ENCODE peak calls at places on chromosome X, in five cellular contexts. One of them, this sample, is unnamed.

GRCh38 chrX:7270018-7270417 is 122.1 kb upstream of the PUDP start:
- DNase-seq in lower lobe of right lung: no peak
- DNase-seq in AG10803: peak; percentile 78
- DNase-seq in astrocyte: no peak
- DNase-seq in tibial nerve: no peak
- DNase-seq in this sample: no peak

GRCh38 chrX:147935156-147935758 is 23.5 kb downstream of the FMR1 start:
- DNase-seq in astrocyte: peak; percentile 48
- DNase-seq in AG10803: no peak
- DNase-seq in tibial nerve: no peak
- DNase-seq in lower lobe of right lung: no peak
- DNase-seq in this sample: no peak

GRCh38 chrX:80578518-80579105 is 158.4 kb downstream of the TENT5D start:
- DNase-seq in AG10803: peak; percentile 4
- DNase-seq in astrocyte: no peak
- DNase-seq in lower lobe of right lung: no peak
- DNase-seq in tibial nerve: no peak
- DNase-seq in this sample: peak; percentile 49

GRCh38 chrX:153595387-153595786 is 3.6 kb downstream of the CCNQ start:
- DNase-seq in astrocyte: no peak
- DNase-seq in AG10803: no peak
- DNase-seq in tibial nerve: no peak
- DNase-seq in lower lobe of right lung: no peak
- DNase-seq in this sample: no peak

GRCh38 chrX:2374086-2374485 is 126.7 kb downstream of the DHRSX start:
- DNase-seq in AG10803: peak; percentile 90
- DNase-seq in lower lobe of right lung: no peak
- DNase-seq in tibial nerve: no peak
- DNase-seq in astrocyte: peak; percentile 30
- DNase-seq in this sample: no peak

GRCh38 chrX:72714471-72714916 is 388 bp upstream of the PHKA1 start:
- DNase-seq in lower lobe of right lung: peak; percentile 65
- DNase-seq in AG10803: peak; percentile 64
- DNase-seq in tibial nerve: peak; percentile 37
- DNase-seq in astrocyte: peak; percentile 63
- DNase-seq in this sample: peak; percentile 14

GRCh38 chrX:281166-281999 is at the start of gene PLCXD1:
- DNase-seq in AG10803: no peak
- DNase-seq in lower lobe of right lung: peak; percentile 49
- DNase-seq in tibial nerve: peak; percentile 5
- DNase-seq in astrocyte: no peak
- DNase-seq in this sample: peak; percentile 85

GRCh38 chrX:147079457-147079856 is 264.9 kb upstream of the CXorf51A start:
- DNase-seq in tibial nerve: no peak
- DNase-seq in astrocyte: no peak
- DNase-seq in lower lobe of right lung: no peak
- DNase-seq in AG10803: no peak
- DNase-seq in this sample: no peak

GRCh38 chrX:102517331-102517730 is 792 bp upstream of the TMSB15A start:
- DNase-seq in AG10803: peak; percentile 1
- DNase-seq in lower lobe of right lung: no peak
- DNase-seq in astrocyte: no peak
- DNase-seq in tibial nerve: no peak
- DNase-seq in this sample: no peak

GRCh38 chrX:27599928-27600327 is 9.8 kb downstream of the DCAF8L2 start:
- DNase-seq in tibial nerve: no peak
- DNase-seq in lower lobe of right lung: no peak
- DNase-seq in AG10803: no peak
- DNase-seq in astrocyte: peak; percentile 34
- DNase-seq in this sample: no peak

GRCh38 chrX:150767475-150768131 is 74.4 kb downstream of the MTMR1 start:
- DNase-seq in AG10803: peak; percentile 93
- DNase-seq in tibial nerve: no peak
- DNase-seq in astrocyte: peak; percentile 92
- DNase-seq in lower lobe of right lung: no peak
- DNase-seq in this sample: peak; percentile 28

GRCh38 chrX:74521961-74522833 is 92.2 kb downstream of the RLIM start:
- DNase-seq in lower lobe of right lung: no peak
- DNase-seq in AG10803: peak; percentile 64
- DNase-seq in tibial nerve: no peak
- DNase-seq in astrocyte: peak; percentile 62
- DNase-seq in this sample: no peak

GRCh38 chrX:153400146-153401132 is 711 bp downstream of the PNMA6E start:
- DNase-seq in AG10803: no peak
- DNase-seq in lower lobe of right lung: peak; percentile 64
- DNase-seq in astrocyte: no peak
- DNase-seq in tibial nerve: no peak
- DNase-seq in this sample: peak; percentile 88

GRCh38 chrX:485368-485767 is 98.7 kb upstream of the PPP2R3B start:
- DNase-seq in AG10803: no peak
- DNase-seq in astrocyte: no peak
- DNase-seq in tibial nerve: no peak
- DNase-seq in lower lobe of right lung: no peak
- DNase-seq in this sample: no peak

GRCh38 chrX:96884027-96884426 is 319 bp downstream of the RPA4 start:
- DNase-seq in lower lobe of right lung: no peak
- DNase-seq in tibial nerve: no peak
- DNase-seq in AG10803: no peak
- DNase-seq in astrocyte: no peak
- DNase-seq in this sample: no peak

GRCh38 chrX:149511081-149511480 is 6.0 kb upstream of the IDS start:
- DNase-seq in AG10803: peak; percentile 16
- DNase-seq in lower lobe of right lung: no peak
- DNase-seq in tibial nerve: no peak
- DNase-seq in astrocyte: peak; percentile 62
- DNase-seq in this sample: no peak

GRCh38 chrX:47540754-47541538 is 20.1 kb upstream of the ARAF start:
- DNase-seq in lower lobe of right lung: peak; percentile 68
- DNase-seq in AG10803: peak; percentile 88
- DNase-seq in tibial nerve: peak; percentile 70
- DNase-seq in astrocyte: peak; percentile 85
- DNase-seq in this sample: no peak

GRCh38 chrX:23797371-23798128 is 14.6 kb downstream of the SAT1 start:
- DNase-seq in AG10803: no peak
- DNase-seq in astrocyte: no peak
- DNase-seq in tibial nerve: no peak
- DNase-seq in lower lobe of right lung: no peak
- DNase-seq in this sample: no peak

GRCh38 chrX:9166566-9166909 is 132.6 kb upstream of the FAM9B start:
- DNase-seq in lower lobe of right lung: no peak
- DNase-seq in AG10803: peak; percentile 49
- DNase-seq in tibial nerve: no peak
- DNase-seq in astrocyte: peak; percentile 32
- DNase-seq in this sample: no peak

GRCh38 chrX:150377010-150377409 is 13.9 kb downstream of the MAMLD1 start:
- DNase-seq in tibial nerve: no peak
- DNase-seq in AG10803: no peak
- DNase-seq in lower lobe of right lung: no peak
- DNase-seq in astrocyte: no peak
- DNase-seq in this sample: no peak

GRCh38 chrX:155768036-155768769 is 112.9 kb upstream of the VAMP7 start:
- DNase-seq in tibial nerve: no peak
- DNase-seq in lower lobe of right lung: peak; percentile 27
- DNase-seq in astrocyte: no peak
- DNase-seq in AG10803: peak; percentile 70
- DNase-seq in this sample: no peak

GRCh38 chrX:56764153-56764974 is 35.3 kb downstream of the NBDY start:
- DNase-seq in astrocyte: peak; percentile 56
- DNase-seq in AG10803: peak; percentile 73
- DNase-seq in lower lobe of right lung: no peak
- DNase-seq in tibial nerve: peak; percentile 54
- DNase-seq in this sample: peak; percentile 80

GRCh38 chrX:10172867-10173266 is 16.1 kb downstream of the CLCN4 start:
- DNase-seq in astrocyte: no peak
- DNase-seq in lower lobe of right lung: no peak
- DNase-seq in tibial nerve: no peak
- DNase-seq in AG10803: peak; percentile 6
- DNase-seq in this sample: no peak

GRCh38 chrX:44748014-44748413 is 95.8 kb upstream of the DUSP21 start:
- DNase-seq in astrocyte: peak; percentile 35
- DNase-seq in lower lobe of right lung: no peak
- DNase-seq in AG10803: peak; percentile 12
- DNase-seq in tibial nerve: no peak
- DNase-seq in this sample: no peak

GRCh38 chrX:24619647-24620046 is 27.5 kb downstream of the PCYT1B start:
- DNase-seq in tibial nerve: peak; percentile 4
- DNase-seq in lower lobe of right lung: no peak
- DNase-seq in astrocyte: peak; percentile 52
- DNase-seq in AG10803: peak; percentile 39
- DNase-seq in this sample: no peak

GRCh38 chrX:133151320-133151719 is 54.4 kb upstream of the USP26 start:
- DNase-seq in tibial nerve: no peak
- DNase-seq in lower lobe of right lung: no peak
- DNase-seq in AG10803: peak; percentile 1
- DNase-seq in astrocyte: no peak
- DNase-seq in this sample: no peak

GRCh38 chrX:24100713-24101112 is 46.0 kb downstream of the EIF2S3 start:
- DNase-seq in tibial nerve: no peak
- DNase-seq in lower lobe of right lung: no peak
- DNase-seq in astrocyte: peak; percentile 57
- DNase-seq in AG10803: no peak
- DNase-seq in this sample: no peak

GRCh38 chrX:150324919-150325318 is 38.2 kb upstream of the MAMLD1 start:
- DNase-seq in tibial nerve: no peak
- DNase-seq in AG10803: no peak
- DNase-seq in astrocyte: no peak
- DNase-seq in lower lobe of right lung: no peak
- DNase-seq in this sample: no peak

GRCh38 chrX:151396042-151396826 is 772 bp upstream of the VMA21 start:
- DNase-seq in lower lobe of right lung: peak; percentile 46
- DNase-seq in AG10803: peak; percentile 74
- DNase-seq in tibial nerve: peak; percentile 4
- DNase-seq in astrocyte: peak; percentile 61
- DNase-seq in this sample: peak; percentile 45

GRCh38 chrX:49203536-49203935 is 3.5 kb upstream of the SYP start:
- DNase-seq in astrocyte: no peak
- DNase-seq in tibial nerve: no peak
- DNase-seq in AG10803: no peak
- DNase-seq in lower lobe of right lung: no peak
- DNase-seq in this sample: no peak

GRCh38 chrX:48468247-48468671 is 1.8 kb downstream of the SLC38A5 start:
- DNase-seq in astrocyte: no peak
- DNase-seq in lower lobe of right lung: no peak
- DNase-seq in tibial nerve: no peak
- DNase-seq in AG10803: no peak
- DNase-seq in this sample: no peak

DNA sequence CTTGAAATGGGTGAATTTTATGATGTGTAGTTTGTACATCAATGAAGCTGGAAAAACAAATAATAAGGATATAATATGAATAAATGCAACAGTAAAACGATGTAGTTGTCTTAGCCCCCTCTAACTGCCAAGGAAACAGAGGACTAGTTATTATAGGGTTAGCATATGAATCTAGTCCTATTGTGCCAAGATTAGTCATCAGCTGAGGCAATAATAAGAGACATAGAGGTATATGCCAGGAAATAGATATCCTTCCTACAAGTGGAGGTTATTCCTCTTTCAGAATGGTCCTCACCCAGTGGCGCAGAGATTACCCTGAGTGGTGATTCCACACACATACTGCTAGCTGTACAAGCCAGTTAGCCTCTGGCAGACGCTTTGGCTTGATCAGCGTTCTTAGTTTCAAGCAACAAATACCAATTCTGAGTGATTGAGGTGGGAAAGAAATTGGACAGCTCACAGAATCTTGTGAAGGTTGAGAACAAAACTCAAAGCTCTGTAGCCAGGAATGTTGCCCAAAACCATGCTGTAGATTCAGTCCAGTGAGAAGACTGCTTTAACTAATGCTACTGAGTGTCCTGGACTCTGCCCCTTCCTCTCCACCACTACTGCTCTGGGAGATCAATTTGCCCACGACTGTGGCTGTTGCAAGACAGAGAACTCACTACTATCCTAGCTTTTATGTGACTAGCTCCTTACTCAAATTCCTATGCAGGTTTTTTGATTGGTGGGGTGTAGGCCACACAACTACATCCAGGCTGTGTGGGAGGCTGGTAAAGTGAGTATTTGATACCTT is 27.0 kb upstream of the ZNF280C start:
- DNase-seq in lower lobe of right lung: no peak
- DNase-seq in AG10803: no peak
- DNase-seq in astrocyte: no peak
- DNase-seq in tibial nerve: no peak
- DNase-seq in this sample: no peak
- TF ChIP-seq CTCF in lower lobe of right lung: no peak
- TF ChIP-seq CTCF in AG10803: no peak
- TF ChIP-seq CTCF in astrocyte: no peak
- TF ChIP-seq CTCF in tibial nerve: no peak
- TF ChIP-seq CTCF in this sample: no peak

GRCh38 chrX:69396916-69397315 is 107.2 kb upstream of the NALF2 start:
- DNase-seq in tibial nerve: no peak
- DNase-seq in astrocyte: no peak
- DNase-seq in lower lobe of right lung: no peak
- DNase-seq in AG10803: no peak
- DNase-seq in this sample: no peak
- TF ChIP-seq CTCF in tibial nerve: no peak
- TF ChIP-seq CTCF in astrocyte: no peak
- TF ChIP-seq CTCF in lower lobe of right lung: no peak
- TF ChIP-seq CTCF in AG10803: no peak
- TF ChIP-seq CTCF in this sample: no peak

GRCh38 chrX:85611926-85612325 is 232.5 kb upstream of the POF1B start:
- DNase-seq in astrocyte: peak; percentile 0
- DNase-seq in tibial nerve: no peak
- DNase-seq in lower lobe of right lung: no peak
- DNase-seq in AG10803: peak; percentile 4
- DNase-seq in this sample: peak; percentile 11
- TF ChIP-seq CTCF in astrocyte: no peak
- TF ChIP-seq CTCF in tibial nerve: peak; percentile 25
- TF ChIP-seq CTCF in lower lobe of right lung: no peak
- TF ChIP-seq CTCF in AG10803: peak; percentile 41
- TF ChIP-seq CTCF in this sample: peak; percentile 40

GRCh38 chrX:55713635-55714034 is 3.9 kb upstream of the RRAGB start:
- DNase-seq in lower lobe of right lung: no peak
- DNase-seq in AG10803: no peak
- DNase-seq in tibial nerve: no peak
- DNase-seq in astrocyte: no peak
- DNase-seq in this sample: no peak
- TF ChIP-seq CTCF in lower lobe of right lung: no peak
- TF ChIP-seq CTCF in AG10803: no peak
- TF ChIP-seq CTCF in tibial nerve: no peak
- TF ChIP-seq CTCF in astrocyte: no peak
- TF ChIP-seq CTCF in this sample: no peak

DNA sequence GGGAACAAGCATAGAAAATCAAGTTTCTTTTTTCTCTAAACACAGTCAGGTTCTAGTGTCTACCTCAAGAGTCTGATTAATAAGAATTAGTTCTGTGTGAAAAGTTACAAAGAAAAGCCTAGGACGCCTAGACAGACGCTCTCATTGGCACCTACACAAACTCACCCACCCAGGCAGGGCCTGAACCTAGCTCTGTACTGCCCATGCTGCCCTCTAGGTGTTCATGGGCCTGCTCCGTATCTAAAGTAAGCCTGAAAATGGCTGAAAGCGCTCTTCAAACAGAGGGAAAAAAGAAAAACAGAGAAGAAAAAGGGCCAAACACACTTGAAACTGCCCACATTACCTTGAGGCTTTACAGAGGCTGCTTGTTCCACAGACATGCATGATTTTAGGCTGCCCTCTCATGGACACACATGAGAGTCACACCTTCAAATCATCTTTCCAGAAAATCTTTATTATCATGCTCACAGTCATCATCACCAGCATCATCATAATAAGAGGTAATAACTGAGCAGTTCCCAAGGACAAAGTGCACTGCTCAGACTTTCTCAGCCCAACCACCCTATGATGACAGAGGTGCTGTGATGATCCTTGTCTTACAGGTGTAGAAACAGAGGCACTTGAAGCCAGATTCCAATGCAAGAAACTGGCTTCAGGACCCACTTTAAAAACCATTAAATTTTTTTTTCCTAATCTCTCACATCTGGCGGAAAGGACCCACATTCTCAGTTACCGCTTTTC is 49.6 kb downstream of the MAP7D2 start:
- DNase-seq in astrocyte: peak; percentile 43
- DNase-seq in lower lobe of right lung: no peak
- DNase-seq in tibial nerve: peak; percentile 6
- DNase-seq in AG10803: peak; percentile 56
- DNase-seq in this sample: peak; percentile 64
- TF ChIP-seq CTCF in astrocyte: peak; percentile 53
- TF ChIP-seq CTCF in lower lobe of right lung: peak; percentile 29
- TF ChIP-seq CTCF in tibial nerve: no peak
- TF ChIP-seq CTCF in AG10803: peak; percentile 56
- TF ChIP-seq CTCF in this sample: peak; percentile 63

This sample was measured in GM13977.